ENCODE peak calls at places on chromosomes 2 and 18, in nine cellular contexts. O, B, D, M, S, J, Y, F and U are unnamed samples.

GRCh38 chr2:226184540-226184939 is 615.1 kb downstream of the IRS1 start:
- DNase-seq in Y (no peak), D (no peak), F (no peak), M (no peak), B (no peak), O (no peak), S (peak; percentile 34), J (no peak), U (no peak)

GRCh38 chr2:44086639-44087036 is 82.0 kb upstream of the PPM1B start:
- DNase-seq in D (no peak), B (no peak), Y (no peak), O (no peak), M (no peak), J (no peak), S (no peak), F (no peak), U (no peak)

GRCh38 chr2:235230809-235231601 is 262.8 kb upstream of the AGAP1 start:
- DNase-seq in S (peak; percentile 37), Y (no peak), B (peak; percentile 54), M (peak; percentile 17), O (peak; percentile 44), D (no peak), F (no peak), J (no peak), U (peak; percentile 27)

GRCh38 chr2:119760237-119760807 is 600 bp downstream of the PTPN4 start:
- DNase-seq in J (no peak), Y (no peak), D (no peak), F (peak; percentile 3), O (no peak), M (no peak), S (no peak), B (peak; percentile 16), U (peak; percentile 11)

GRCh38 chr2:102262218-102263129 is 48.9 kb upstream of the IL1RL1 start:
- DNase-seq in O (no peak), M (peak; percentile 70), J (no peak), Y (no peak), D (peak; percentile 42), B (no peak), S (no peak), F (no peak), U (peak; percentile 87)

GRCh38 chr2:148167241-148167766 is 146.4 kb downstream of the MBD5 start:
- DNase-seq in B (no peak), M (no peak), O (no peak), D (no peak), F (no peak), Y (no peak), J (no peak), S (no peak), U (no peak)

GRCh38 chr18:10139783-10140410 is 226.1 kb downstream of the VAPA start:
- DNase-seq in D (no peak), B (peak; percentile 67), O (no peak), J (no peak), F (no peak), S (peak; percentile 82), M (peak; percentile 93), Y (no peak), U (peak; percentile 78)

GRCh38 chr2:156192468-156192867 is 140.1 kb downstream of the NR4A2 start:
- DNase-seq in D (no peak), F (no peak), J (no peak), S (no peak), O (no peak), M (peak; percentile 3), Y (no peak), B (peak; percentile 14), U (peak; percentile 10)

GRCh38 chr18:56382541-56382940 is 255.9 kb downstream of the TXNL1 start:
- DNase-seq in Y (peak; percentile 3), J (no peak), S (no peak), M (no peak), F (no peak), D (no peak), O (no peak), B (no peak), U (no peak)